ENCODE peak calls at places on chromosomes 2 and 18, in six cellular contexts. One of them, this sample, is unnamed.

GRCh38 chr18:55048892-55049291 is 89.6 kb upstream of the CCDC68 start:
- DNase-seq in Peyer's patch: no peak
- DNase-seq in activated CD4-positive, alpha-beta T cell treated with anti-CD3 and anti-CD28 coated beads for 24 hours: no peak
- DNase-seq in A549: peak
- DNase-seq in endothelial cell: no peak
- DNase-seq in cerebellar cortex: no peak
- DNase-seq in this sample: no peak

GRCh38 chr2:196535742-196536141 is 103.8 kb upstream of the CCDC150 start:
- DNase-seq in cerebellar cortex: no peak
- DNase-seq in Peyer's patch: no peak
- DNase-seq in endothelial cell: no peak
- DNase-seq in activated CD4-positive, alpha-beta T cell treated with anti-CD3 and anti-CD28 coated beads for 24 hours: no peak
- DNase-seq in A549: no peak
- DNase-seq in this sample: no peak

GRCh38 chr2:10905872-10906143 is 5.9 kb upstream of the KCNF1 start:
- DNase-seq in cerebellar cortex: no peak
- DNase-seq in A549: no peak
- DNase-seq in endothelial cell: no peak
- DNase-seq in Peyer's patch: no peak
- DNase-seq in activated CD4-positive, alpha-beta T cell treated with anti-CD3 and anti-CD28 coated beads for 24 hours: no peak
- DNase-seq in this sample: no peak

GRCh38 chr2:217555075-217555876 is 447.5 kb downstream of the TNS1 start:
- DNase-seq in activated CD4-positive, alpha-beta T cell treated with anti-CD3 and anti-CD28 coated beads for 24 hours: no peak
- DNase-seq in A549: no peak
- DNase-seq in Peyer's patch: no peak
- DNase-seq in cerebellar cortex: no peak
- DNase-seq in endothelial cell: no peak
- DNase-seq in this sample: no peak

GRCh38 chr2:142834003-142834402 is 43.5 kb upstream of the KYNU start:
- DNase-seq in A549: no peak
- DNase-seq in Peyer's patch: no peak
- DNase-seq in endothelial cell: no peak
- DNase-seq in activated CD4-positive, alpha-beta T cell treated with anti-CD3 and anti-CD28 coated beads for 24 hours: no peak
- DNase-seq in cerebellar cortex: no peak
- DNase-seq in this sample: no peak

GRCh38 chr2:162317910-162318279 is 589 bp downstream of the IFIH1 start:
- DNase-seq in activated CD4-positive, alpha-beta T cell treated with anti-CD3 and anti-CD28 coated beads for 24 hours: peak
- DNase-seq in A549: no peak
- DNase-seq in endothelial cell: peak
- DNase-seq in Peyer's patch: peak
- DNase-seq in cerebellar cortex: no peak
- DNase-seq in this sample: no peak

GRCh38 chr18:79644006-79644665 is 35.5 kb upstream of the CTDP1 start:
- DNase-seq in activated CD4-positive, alpha-beta T cell treated with anti-CD3 and anti-CD28 coated beads for 24 hours: peak
- DNase-seq in cerebellar cortex: peak
- DNase-seq in A549: peak
- DNase-seq in Peyer's patch: peak
- DNase-seq in endothelial cell: peak
- DNase-seq in this sample: no peak

GRCh38 chr2:165161510-165161909 is 42.3 kb downstream of the SCN3A start:
- DNase-seq in activated CD4-positive, alpha-beta T cell treated with anti-CD3 and anti-CD28 coated beads for 24 hours: no peak
- DNase-seq in endothelial cell: no peak
- DNase-seq in A549: no peak
- DNase-seq in Peyer's patch: no peak
- DNase-seq in cerebellar cortex: no peak
- DNase-seq in this sample: no peak

GRCh38 chr18:33578371-33579146 is 540 bp downstream of the ASXL3 start:
- DNase-seq in A549: no peak
- DNase-seq in endothelial cell: peak
- DNase-seq in Peyer's patch: no peak
- DNase-seq in activated CD4-positive, alpha-beta T cell treated with anti-CD3 and anti-CD28 coated beads for 24 hours: no peak
- DNase-seq in cerebellar cortex: no peak
- DNase-seq in this sample: no peak

GRCh38 chr2:127194447-127194846 is 25.7 kb downstream of the CYP27C1 start:
- DNase-seq in Peyer's patch: no peak
- DNase-seq in endothelial cell: no peak
- DNase-seq in cerebellar cortex: no peak
- DNase-seq in A549: no peak
- DNase-seq in activated CD4-positive, alpha-beta T cell treated with anti-CD3 and anti-CD28 coated beads for 24 hours: no peak
- DNase-seq in this sample: no peak

GRCh38 chr18:44826418-44827259 is 146.0 kb downstream of the SETBP1 start:
- DNase-seq in A549: no peak
- DNase-seq in cerebellar cortex: peak
- DNase-seq in activated CD4-positive, alpha-beta T cell treated with anti-CD3 and anti-CD28 coated beads for 24 hours: no peak
- DNase-seq in endothelial cell: no peak
- DNase-seq in Peyer's patch: no peak
- DNase-seq in this sample: peak

GRCh38 chr2:207257291-207258190 is 91.8 kb upstream of the KLF7 start:
- DNase-seq in endothelial cell: no peak
- DNase-seq in A549: no peak
- DNase-seq in cerebellar cortex: no peak
- DNase-seq in Peyer's patch: no peak
- DNase-seq in activated CD4-positive, alpha-beta T cell treated with anti-CD3 and anti-CD28 coated beads for 24 hours: no peak
- DNase-seq in this sample: no peak

GRCh38 chr2:220394433-220394832 is 767.0 kb downstream of the SLC4A3 start:
- DNase-seq in activated CD4-positive, alpha-beta T cell treated with anti-CD3 and anti-CD28 coated beads for 24 hours: no peak
- DNase-seq in Peyer's patch: no peak
- DNase-seq in A549: no peak
- DNase-seq in cerebellar cortex: no peak
- DNase-seq in endothelial cell: no peak
- DNase-seq in this sample: peak

GRCh38 chr2:234630676-234631350 is 133.9 kb upstream of the ARL4C start:
- DNase-seq in A549: no peak
- DNase-seq in cerebellar cortex: no peak
- DNase-seq in activated CD4-positive, alpha-beta T cell treated with anti-CD3 and anti-CD28 coated beads for 24 hours: no peak
- DNase-seq in Peyer's patch: no peak
- DNase-seq in endothelial cell: no peak
- DNase-seq in this sample: no peak

GRCh38 chr18:48408727-48409590 is at the start of gene ZBTB7C:
- DNase-seq in endothelial cell: peak
- DNase-seq in A549: no peak
- DNase-seq in cerebellar cortex: no peak
- DNase-seq in activated CD4-positive, alpha-beta T cell treated with anti-CD3 and anti-CD28 coated beads for 24 hours: no peak
- DNase-seq in Peyer's patch: no peak
- DNase-seq in this sample: no peak